ENCODE peak calls at places on chromosomes 2 and 18, in seven cellular contexts. K is adrenal gland, I is IMR-90, R is Peyer's patch, T is heart left ventricle, F is uterus, W is testis. D is an unnamed sample.

GRCh38 chr18:55310044-55310676 is 277.8 kb downstream of the TCF4 start:
- DNase-seq in T (no peak), I (no peak), F (no peak), R (no peak), K (no peak), W (no peak), D (no peak)

GRCh38 chr2:84383271-84383670 is 75.8 kb downstream of the SUCLG1 start:
- DNase-seq in W (no peak), R (no peak), K (no peak), T (no peak), I (no peak), F (no peak), D (no peak)

GRCh38 chr2:165529130-165529529 is 59.6 kb downstream of the CSRNP3 start:
- DNase-seq in T (no peak), F (no peak), W (no peak), K (no peak), R (no peak), I (no peak), D (no peak)

GRCh38 chr18:43869451-43870008 is 592.2 kb upstream of the SYT4 start:
- DNase-seq in R (no peak), T (no peak), K (no peak), F (no peak), W (no peak), I (peak; percentile 28), D (no peak)

GRCh38 chr18:59272221-59272888 is 899 bp downstream of the RAX start:
- DNase-seq in F (no peak), I (no peak), W (no peak), T (no peak), K (no peak), R (no peak), D (peak; percentile 72)

GRCh38 chr18:64134044-64134757 is 14.7 kb downstream of the LINC00305 start:
- DNase-seq in I (no peak), F (no peak), K (no peak), T (no peak), W (no peak), R (no peak), D (no peak)

GRCh38 chr2:47640356-47640755 is 142.6 kb upstream of the MSH6 start:
- DNase-seq in W (no peak), R (no peak), I (no peak), K (no peak), F (no peak), T (no peak), D (no peak)

GRCh38 chr2:40957508-40957907 is 505.6 kb upstream of the SLC8A1 start:
- DNase-seq in K (no peak), T (no peak), R (no peak), F (no peak), W (no peak), I (peak; percentile 6), D (peak; percentile 55)

GRCh38 chr2:240810621-240811020 is 9.4 kb downstream of the KIF1A start:
- DNase-seq in W (no peak), R (no peak), F (no peak), I (no peak), K (peak; percentile 1), T (no peak), D (peak; percentile 63)

GRCh38 chr2:30219886-30220478 is 11.4 kb upstream of the LBH start:
- DNase-seq in F (no peak), K (no peak), T (no peak), I (no peak), R (no peak), W (no peak), D (no peak)

GRCh38 chr2:30218814-30219213 is 12.5 kb upstream of the LBH start:
- DNase-seq in R (no peak), K (no peak), F (no peak), I (no peak), T (no peak), W (no peak), D (no peak)

GRCh38 chr2:30216157-30216556 is 15.2 kb upstream of the LBH start:
- DNase-seq in T (no peak), K (no peak), R (no peak), F (no peak), W (no peak), I (peak; percentile 58), D (no peak)

GRCh38 chr2:30221531-30221930 is 9.8 kb upstream of the LBH start:
- DNase-seq in F (no peak), W (no peak), I (no peak), T (no peak), K (no peak), R (no peak), D (no peak)

DNA sequence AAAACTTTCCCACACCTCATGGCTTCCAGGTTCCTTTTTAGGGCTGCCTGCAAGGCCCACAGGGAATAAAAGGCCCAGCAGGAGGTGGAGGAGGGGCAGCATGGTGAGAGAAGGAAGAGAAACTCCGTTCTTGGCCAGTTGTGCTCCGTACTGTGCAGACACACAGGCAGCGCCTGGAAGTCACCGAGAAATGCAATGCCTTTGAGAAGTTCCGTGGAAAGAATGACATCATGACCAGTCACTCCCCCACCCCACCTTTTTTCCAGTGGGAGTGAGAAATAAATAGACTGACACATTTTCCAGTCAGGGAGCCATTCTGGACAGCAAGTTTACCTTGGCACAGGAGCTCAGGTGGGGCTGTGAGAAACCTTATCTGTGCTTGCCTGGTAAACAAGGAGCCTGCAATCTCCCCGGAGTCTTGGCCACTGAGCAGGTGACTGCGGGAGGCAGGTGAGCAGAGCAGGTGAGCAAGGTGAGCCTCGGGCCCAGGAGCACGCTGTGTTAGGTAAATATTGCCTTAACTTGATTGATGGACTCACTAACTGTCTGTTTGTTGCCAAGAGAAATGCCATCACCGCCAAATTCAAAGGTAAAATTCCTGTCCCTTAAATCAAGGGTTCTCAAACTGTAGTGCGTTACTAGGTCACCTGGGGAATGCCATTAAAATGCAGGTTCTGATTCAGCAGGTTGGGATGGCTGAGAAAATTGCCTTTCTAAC is 13.5 kb upstream of the LBH start:
- DNase-seq in F (no peak), W (no peak), R (peak; percentile 81), K (no peak), T (no peak), I (no peak), D (no peak)
- TF ChIP-seq POLR2A in F (no peak), W (no peak), R (no peak), K (no peak), T (no peak), I (no peak), D (no peak)

GRCh38 chr2:178716394-178716793 is 90.8 kb downstream of the TTN start:
- DNase-seq in W (no peak), I (no peak), R (no peak), F (no peak), K (no peak), T (no peak), D (no peak)

GRCh38 chr2:178718283-178718682 is 88.9 kb downstream of the TTN start:
- DNase-seq in W (no peak), K (peak; percentile 18), F (no peak), R (no peak), T (no peak), I (no peak), D (no peak)

GRCh38 chr2:178718988-178719387 is 88.2 kb downstream of the TTN start:
- DNase-seq in I (no peak), R (no peak), F (no peak), K (no peak), T (no peak), W (no peak), D (no peak)

DNA sequence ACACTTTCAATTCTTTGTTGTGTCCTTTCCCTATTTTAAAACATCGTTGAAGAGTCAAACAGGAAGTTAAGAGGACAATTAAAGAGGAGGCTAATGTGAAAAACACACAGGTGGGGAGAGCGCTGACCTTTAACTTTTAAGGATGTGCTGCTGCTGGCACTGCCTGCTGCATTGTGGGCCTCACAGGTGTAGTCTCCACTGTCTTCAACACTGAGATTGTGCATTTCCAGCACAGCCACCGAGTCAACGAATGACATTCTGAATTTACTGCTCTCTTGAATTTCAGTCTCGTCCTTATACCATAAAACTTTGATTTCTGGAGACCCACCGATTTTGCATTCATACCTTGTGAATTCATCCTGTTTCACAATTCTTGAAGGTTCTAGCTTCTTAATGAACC is 91.9 kb downstream of the TTN start:
- DNase-seq in W (no peak), I (no peak), F (no peak), T (no peak), K (no peak), R (no peak), D (no peak)
- H3K27me3 ChIP-seq in W (no peaks in the 10 kb centered on the region), I (no peaks in the 10 kb centered on the region), F (no peaks in the 10 kb centered on the region), T (no peaks in the 10 kb centered on the region), K (no peaks in the 10 kb centered on the region), R (no peaks in the 10 kb centered on the region), D (no peaks in the 10 kb centered on the region)

GRCh38 chr2:103276869-103277268 is 515.0 kb downstream of the TMEM182 start:
- DNase-seq in F (no peak), K (no peak), I (no peak), R (no peak), T (no peak), W (no peak), D (no peak)
- TF ChIP-seq POLR2A in F (no peak), K (no peak), I (no peak), R (no peak), T (no peak), W (no peak), D (no peak)

DNA sequence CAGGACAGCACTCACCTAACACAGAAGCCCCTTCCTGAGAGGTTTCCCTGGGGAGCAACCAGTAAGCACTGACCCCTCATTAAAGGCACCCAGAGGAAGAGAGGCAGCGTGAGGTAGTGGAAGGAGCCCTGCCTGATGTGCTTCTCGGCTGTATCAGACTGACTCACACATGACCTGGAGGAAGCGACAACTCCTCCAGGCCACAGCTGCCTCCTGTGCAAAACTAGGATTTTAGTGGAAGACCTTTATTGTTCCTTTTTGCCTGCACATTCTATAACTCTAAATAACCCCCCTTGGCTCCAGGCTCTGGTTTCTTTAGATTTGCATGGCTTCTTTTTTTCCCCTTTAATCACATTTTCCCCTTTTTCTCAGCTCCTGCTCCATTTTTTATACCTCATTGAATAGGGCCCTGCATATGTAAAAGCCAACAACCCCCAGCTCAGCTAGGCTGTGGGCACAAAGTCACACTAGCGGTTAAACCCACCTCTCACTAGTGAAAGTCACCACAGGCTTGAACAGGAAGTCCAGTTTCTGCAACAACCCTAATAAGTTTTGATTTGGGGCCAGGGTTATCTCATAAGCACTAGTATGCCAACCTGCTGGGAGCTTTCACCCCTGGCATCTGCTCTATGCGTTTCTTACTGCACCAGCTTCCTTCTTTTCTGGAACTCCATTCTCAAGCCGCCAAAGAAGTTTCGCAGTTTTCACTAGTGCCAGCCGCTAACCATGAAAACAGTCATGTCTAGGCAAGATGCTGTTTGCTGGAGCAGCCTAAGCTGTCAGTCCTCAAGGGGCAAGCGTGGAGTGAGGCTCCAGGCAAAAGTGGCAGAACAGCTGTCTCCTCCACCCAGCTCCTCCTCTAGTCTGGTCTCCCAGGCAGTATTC is 197.2 kb upstream of the MEIS1 start:
- DNase-seq in I (peak; percentile 1), K (no peak), R (no peak), T (no peak), W (no peak), F (no peak), D (no peak)
- H3K27me3 ChIP-seq in I (peaks cover 3% of the 10 kb centered on the region), K (no peaks in the 10 kb centered on the region), R (no peaks in the 10 kb centered on the region), T (no peaks in the 10 kb centered on the region), W (no peaks in the 10 kb centered on the region), F (no peaks in the 10 kb centered on the region), D (no peaks in the 10 kb centered on the region)

GRCh38 chr18:50194623-50195532 is at the start of gene MYO5B:
- DNase-seq in F (no peak), W (peak; percentile 72), K (peak; percentile 39), I (no peak), T (peak; percentile 67), R (peak; percentile 93), D (peak; percentile 81)
- TF ChIP-seq POLR2A in F (no peak), W (no peak), K (no peak), I (no peak), T (no peak), R (peak; percentile 98), D (no peak)